ENCODE peak calls at places on chromosomes 3 and 15, in five cellular contexts. H is cardiac muscle cell, V is fibroblast of the aortic adventitia, L is uterus, Y is AG09309. W is an unnamed sample.
A peak's percentile ranks its signal among the peaks of the same experiment; 100 is the strongest.

GRCh38 chr15:85318048-85318731 is 62.2 kb upstream of the AKAP13 start:
- DNase-seq in H (no peak), V (peak; percentile 79), L (no peak), Y (peak; percentile 85), W (peak; percentile 76)

GRCh38 chr15:100867476-100867875 is 12.2 kb upstream of the ALDH1A3 start:
- DNase-seq in H (no peak), V (no peak), L (no peak), Y (no peak), W (no peak)

GRCh38 chr3:108103971-108104797 is 13.4 kb upstream of the CD47 start:
- DNase-seq in H (no peak), V (peak; percentile 64), L (peak; percentile 32), Y (no peak), W (no peak)

GRCh38 chr3:136546718-136547117 is 205.5 kb downstream of the STAG1 start:
- DNase-seq in H (peak; percentile 8), V (peak; percentile 14), L (no peak), Y (no peak), W (no peak)

GRCh38 chr3:98587654-98588532 is 5.5 kb downstream of the CPOX start:
- DNase-seq in H (no peak), V (peak; percentile 78), L (no peak), Y (no peak), W (no peak)

GRCh38 chr15:63476229-63476632 is 28.2 kb upstream of the USP3 start:
- DNase-seq in H (no peak), V (peak; percentile 98), L (no peak), Y (peak; percentile 77), W (peak; percentile 91)

GRCh38 chr3:104906001-104906639 is 460.6 kb upstream of the ALCAM start:
- DNase-seq in H (peak; percentile 3), V (no peak), L (no peak), Y (no peak), W (no peak)

GRCh38 chr3:113231391-113231790 is 20.0 kb downstream of the BOC start:
- DNase-seq in H (no peak), V (peak; percentile 43), L (no peak), Y (peak; percentile 45), W (no peak)

GRCh38 chr3:178795349-178795748 is 259.1 kb downstream of the KCNMB2 start:
- DNase-seq in H (no peak), V (no peak), L (no peak), Y (no peak), W (no peak)

GRCh38 chr15:98653686-98654085 is 5.3 kb downstream of the IGF1R start:
- DNase-seq in H (no peak), V (peak; percentile 87), L (no peak), Y (no peak), W (no peak)

GRCh38 chr3:128546646-128547045 is 53.6 kb upstream of the GATA2 start:
- DNase-seq in H (no peak), V (no peak), L (no peak), Y (no peak), W (no peak)

GRCh38 chr3:14510838-14511622 is 29.1 kb downstream of the GRIP2 start:
- DNase-seq in H (no peak), V (no peak), L (peak; percentile 14), Y (no peak), W (no peak)

GRCh38 chr3:151751161-151751560 is 17.4 kb downstream of the AADACL2 start:
- DNase-seq in H (no peak), V (peak; percentile 82), L (no peak), Y (peak; percentile 57), W (peak; percentile 2)

GRCh38 chr15:47784820-47785219 is 67.5 kb downstream of the SEMA6D start:
- DNase-seq in H (no peak), V (no peak), L (no peak), Y (no peak), W (no peak)

GRCh38 chr15:67049351-67050044 is 15.9 kb upstream of the SMAD3 start:
- DNase-seq in H (no peak), V (peak; percentile 80), L (no peak), Y (peak; percentile 66), W (peak; percentile 84)

GRCh38 chr3:184282941-184283340 is 7.1 kb downstream of the ECE2 start:
- DNase-seq in H (no peak), V (no peak), L (no peak), Y (no peak), W (no peak)

GRCh38 chr3:4326868-4327267 is 23.7 kb downstream of the SETMAR start:
- DNase-seq in H (no peak), V (no peak), L (no peak), Y (no peak), W (no peak)

GRCh38 chr3:65785065-65785645 is 253.6 kb downstream of the MAGI1 start:
- DNase-seq in H (peak; percentile 70), V (peak; percentile 84), L (no peak), Y (peak; percentile 27), W (peak; percentile 26)

GRCh38 chr3:133448478-133449122 is 48.7 kb downstream of the BFSP2 start:
- DNase-seq in H (no peak), V (no peak), L (no peak), Y (no peak), W (no peak)

GRCh38 chr3:79146024-79146423 is 621.8 kb downstream of the ROBO1 start:
- DNase-seq in H (peak; percentile 60), V (no peak), L (no peak), Y (no peak), W (no peak)

GRCh38 chr15:65416845-65417416 is 5.8 kb downstream of the IGDCC4 start:
- DNase-seq in H (no peak), V (peak; percentile 34), L (peak; percentile 83), Y (no peak), W (no peak)
- H3K4me3 ChIP-seq in H (no peak overlapping the region), V (no peak overlapping the region), L (no peak overlapping the region), Y (no peak overlapping the region), W (no peak overlapping the region)

GRCh38 chr3:157406376-157406775 is 30.3 kb upstream of the PTX3 start:
- DNase-seq in H (no peak), V (no peak), L (no peak), Y (no peak), W (no peak)
- TF ChIP-seq CTCF in H (no peak), V (no peak), L (no peak), Y (no peak), W (no peak)

GRCh38 chr3:63870606-63871005 is 6.9 kb downstream of the ATXN7 start:
- DNase-seq in H (no peak), V (no peak), L (no peak), Y (no peak), W (no peak)
- H3K4me3 ChIP-seq in H (no peak overlapping the region), V (no peak overlapping the region), L (no peak overlapping the region), Y (no peak overlapping the region), W (no peak overlapping the region)

DNA sequence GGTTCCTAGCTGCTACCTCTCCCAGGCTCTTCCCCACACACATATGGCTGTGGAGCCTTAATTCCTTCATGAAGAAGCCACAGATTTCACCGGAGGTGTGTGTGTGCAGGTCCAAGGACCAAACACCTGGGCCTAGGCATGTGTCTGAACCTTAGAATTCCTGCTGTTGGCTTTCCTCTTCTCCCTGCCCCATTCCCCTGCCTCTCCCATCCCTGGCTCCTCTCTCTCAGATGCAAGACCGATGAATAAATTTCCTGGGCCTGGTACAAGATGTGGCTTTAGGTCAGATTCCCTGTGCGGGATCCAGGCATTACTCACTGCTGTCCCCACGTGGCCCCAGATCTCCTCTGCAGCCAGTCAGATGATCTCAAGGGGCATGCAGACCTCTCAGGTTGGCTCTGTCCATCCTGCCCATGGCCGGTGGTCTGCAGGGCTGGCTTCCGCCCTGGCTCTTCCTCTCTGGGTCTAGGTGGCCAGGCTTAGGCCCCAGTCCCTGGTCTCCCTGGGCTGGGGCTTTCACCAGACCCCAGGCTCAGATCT is 20.4 kb downstream of the CCR9 start:
- DNase-seq in H (peak; percentile 64), V (peak; percentile 77), L (no peak), Y (peak; percentile 44), W (peak; percentile 28)
- TF ChIP-seq CTCF in H (peak; percentile 66), V (peak; percentile 71), L (no peak), Y (peak; percentile 67), W (peak; percentile 75)

GRCh38 chr3:45772341-45773035 is 23.8 kb downstream of the SLC6A20 start:
- DNase-seq in H (no peak), V (no peak), L (no peak), Y (no peak), W (no peak)

GRCh38 chr3:45773714-45774449 is 22.5 kb downstream of the SLC6A20 start:
- DNase-seq in H (no peak), V (peak; percentile 28), L (no peak), Y (no peak), W (no peak)

GRCh38 chr3:45771166-45771775 is 25.1 kb downstream of the SLC6A20 start:
- DNase-seq in H (no peak), V (no peak), L (no peak), Y (no peak), W (no peak)

GRCh38 chr3:45771831-45772230 is 24.5 kb downstream of the SLC6A20 start:
- DNase-seq in H (no peak), V (no peak), L (no peak), Y (no peak), W (no peak)

DNA sequence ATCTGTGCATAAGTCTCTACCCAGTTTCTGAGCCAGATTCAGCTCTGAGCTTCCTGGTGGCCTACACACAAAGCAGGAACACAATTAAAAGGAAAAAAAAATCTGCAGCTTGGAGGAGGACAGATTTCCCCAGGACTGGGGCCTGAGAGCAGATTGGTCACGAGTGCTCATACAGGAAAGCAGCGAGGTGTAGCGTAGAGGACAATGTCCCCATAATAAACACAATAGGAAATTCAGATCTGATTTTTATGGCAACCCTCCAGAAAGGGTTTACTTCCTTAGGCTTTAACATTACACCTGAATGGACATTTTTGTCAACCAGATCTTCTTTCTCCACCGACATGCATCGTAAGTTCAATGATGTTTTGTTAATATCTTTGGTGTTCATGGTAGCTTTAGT is 23.3 kb downstream of the SLC6A20 start:
- DNase-seq in H (no peak), V (no peak), L (no peak), Y (no peak), W (no peak)
- H3K4me3 ChIP-seq in H (no peak overlapping the region), V (no peak overlapping the region), L (no peak overlapping the region), Y (no peak overlapping the region), W (no peak overlapping the region)